ENCODE peak calls at places on chromosomes 13 and 19, in nine cellular contexts. H is GF-D8; Z is activated CD8-positive, alpha-beta memory T cell treated with anti-CD3 and anti-CD28 coated beads for 48 hours; D is progenitor cell of endocrine pancreas; C is GM04504; U is heart left ventricle; I is effector CD4-positive, alpha-beta T cell; Q is fibroblast of pulmonary artery; M is upper lobe of left lung. J is an unnamed sample.

GRCh38 chr19:15256708-15257331 is 24.6 kb upstream of the EPHX3 start:
- DNase-seq in H (no peak), Z (no peak), D (no peak), C (no peak), U (no peak), I (no peak), Q (no peak), M (no peak), J (no peak)

GRCh38 chr13:87792878-87793277 is 121.7 kb downstream of the SLITRK5 start:
- DNase-seq in H (no peak), Z (no peak), D (no peak), C (no peak), U (no peak), I (no peak), Q (no peak), M (peak; percentile 5), J (no peak)

GRCh38 chr19:11377237-11377636 is 2.8 kb downstream of the SWSAP1 start:
- DNase-seq in H (peak; percentile 23), Z (no peak), D (no peak), C (peak; percentile 81), U (no peak), I (no peak), Q (peak; percentile 79), M (no peak), J (no peak)

GRCh38 chr19:29019403-29019802 is 193.5 kb downstream of the UQCRFS1 start:
- DNase-seq in H (no peak), Z (no peak), D (no peak), C (no peak), U (no peak), I (no peak), Q (no peak), M (no peak), J (no peak)

GRCh38 chr13:48487968-48488367 is 44.9 kb downstream of the RCBTB2 start:
- DNase-seq in H (no peak), Z (no peak), D (no peak), C (no peak), U (no peak), I (no peak), Q (no peak), M (no peak), J (no peak)

GRCh38 chr19:8399681-8400188 is 9.6 kb downstream of the RAB11B start:
- DNase-seq in H (no peak), Z (no peak), D (no peak), C (no peak), U (no peak), I (no peak), Q (no peak), M (peak; percentile 79), J (no peak)

GRCh38 chr19:42529248-42529764 is 1.0 kb upstream of the CEACAM1 start:
- DNase-seq in H (no peak), Z (peak; percentile 68), D (peak; percentile 63), C (peak; percentile 24), U (peak; percentile 30), I (peak; percentile 56), Q (peak; percentile 73), M (peak; percentile 63), J (peak; percentile 74)

GRCh38 chr13:20684535-20684934 is 19.0 kb upstream of the IL17D start:
- DNase-seq in H (no peak), Z (no peak), D (no peak), C (no peak), U (no peak), I (no peak), Q (peak; percentile 61), M (peak; percentile 47), J (no peak)

GRCh38 chr19:21698215-21698614 is 69.2 kb downstream of the ZNF100 start:
- DNase-seq in H (peak; percentile 5), Z (no peak), D (no peak), C (peak; percentile 5), U (no peak), I (no peak), Q (peak; percentile 29), M (no peak), J (no peak)

GRCh38 chr13:34340534-34340933 is 522.6 kb downstream of the RFC3 start:
- DNase-seq in H (no peak), Z (no peak), D (no peak), C (no peak), U (no peak), I (no peak), Q (peak; percentile 57), M (no peak), J (no peak)

GRCh38 chr19:7673995-7674667 is 2.8 kb upstream of the MCEMP1 start:
- DNase-seq in H (peak; percentile 99), Z (no peak), D (no peak), C (peak; percentile 46), U (peak; percentile 61), I (no peak), Q (peak; percentile 55), M (peak; percentile 68), J (peak; percentile 23)

GRCh38 chr19:15381864-15382263 is 2.3 kb upstream of the AKAP8 start:
- DNase-seq in H (no peak), Z (no peak), D (no peak), C (no peak), U (no peak), I (no peak), Q (no peak), M (no peak), J (no peak)

GRCh38 chr13:83007226-83007625 is 875.0 kb downstream of the SLITRK1 start:
- DNase-seq in H (peak; percentile 67), Z (no peak), D (no peak), C (no peak), U (no peak), I (no peak), Q (no peak), M (no peak), J (no peak)

GRCh38 chr13:21987793-21988192 is 316.9 kb downstream of the FGF9 start:
- DNase-seq in H (no peak), Z (no peak), D (no peak), C (no peak), U (no peak), I (no peak), Q (no peak), M (no peak), J (no peak)

GRCh38 chr19:46932346-46932745 is 71.5 kb downstream of the ARHGAP35 start:
- DNase-seq in H (no peak), Z (no peak), D (no peak), C (no peak), U (no peak), I (no peak), Q (peak; percentile 46), M (no peak), J (no peak)

GRCh38 chr19:1266818-1267440 is 2.2 kb upstream of the CIRBP start:
- DNase-seq in H (no peak), Z (no peak), D (peak; percentile 82), C (no peak), U (peak; percentile 80), I (peak; percentile 62), Q (peak; percentile 58), M (peak; percentile 98), J (peak; percentile 86)

GRCh38 chr19:18543814-18544475 is 572 bp upstream of the FKBP8 start:
- DNase-seq in H (peak; percentile 52), Z (peak; percentile 28), D (no peak), C (peak; percentile 48), U (peak; percentile 25), I (peak; percentile 70), Q (peak; percentile 67), M (no peak), J (peak; percentile 88)

GRCh38 chr19:6236310-6237291 is 43.2 kb downstream of the MLLT1 start:
- DNase-seq in H (no peak), Z (no peak), D (no peak), C (no peak), U (no peak), I (no peak), Q (no peak), M (peak; percentile 91), J (no peak)

GRCh38 chr19:55426042-55426441 is 17.1 kb downstream of the SHISA7 start:
- DNase-seq in H (no peak), Z (no peak), D (no peak), C (no peak), U (no peak), I (no peak), Q (no peak), M (no peak), J (no peak)

GRCh38 chr19:23665651-23666410 is 21.2 kb downstream of the ZNF675 start:
- DNase-seq in H (no peak), Z (no peak), D (no peak), C (no peak), U (no peak), I (no peak), Q (no peak), M (no peak), J (no peak)

GRCh38 chr19:42023121-42023942 is 29.3 kb upstream of the ATP1A3 start:
- DNase-seq in H (no peak), Z (no peak), D (no peak), C (no peak), U (no peak), I (no peak), Q (peak; percentile 3), M (peak; percentile 70), J (peak; percentile 34)

GRCh38 chr19:37981785-37982475 is 74.9 kb downstream of the SIPA1L3 start:
- DNase-seq in H (no peak), Z (no peak), D (no peak), C (no peak), U (no peak), I (no peak), Q (no peak), M (no peak), J (no peak)

GRCh38 chr13:84645196-84646071 is 763.2 kb upstream of the SLITRK1 start:
- DNase-seq in H (no peak), Z (no peak), D (no peak), C (no peak), U (no peak), I (no peak), Q (peak; percentile 37), M (no peak), J (no peak)

GRCh38 chr13:32751340-32751739 is 165.1 kb downstream of the PDS5B start:
- DNase-seq in H (no peak), Z (no peak), D (no peak), C (no peak), U (no peak), I (no peak), Q (no peak), M (no peak), J (no peak)

GRCh38 chr19:35080613-35081170 is 34.9 kb upstream of the FXYD3 start:
- DNase-seq in H (no peak), Z (no peak), D (no peak), C (no peak), U (no peak), I (no peak), Q (no peak), M (peak; percentile 58), J (no peak)

GRCh38 chr19:6849876-6850275 is 37.5 kb upstream of the ADGRE1 start:
- DNase-seq in H (no peak), Z (no peak), D (no peak), C (no peak), U (no peak), I (no peak), Q (peak; percentile 10), M (no peak), J (no peak)

GRCh38 chr19:18097993-18098890 is 664 bp downstream of the MAST3 start:
- DNase-seq in H (no peak), Z (no peak), D (no peak), C (no peak), U (no peak), I (no peak), Q (no peak), M (no peak), J (no peak)

GRCh38 chr13:40483601-40484000 is 182.8 kb downstream of the FOXO1 start:
- DNase-seq in H (no peak), Z (no peak), D (no peak), C (no peak), U (peak; percentile 51), I (no peak), Q (no peak), M (peak; percentile 63), J (no peak)

GRCh38 chr19:55165952-55166529 is 372 bp downstream of the DNAAF3 start:
- DNase-seq in H (peak; percentile 50), Z (no peak), D (peak; percentile 73), C (peak; percentile 45), U (peak; percentile 72), I (peak; percentile 27), Q (peak; percentile 84), M (peak; percentile 86), J (peak; percentile 62)

GRCh38 chr13:110250258-110250891 is 56.6 kb downstream of the COL4A1 start:
- DNase-seq in H (no peak), Z (no peak), D (no peak), C (peak; percentile 64), U (peak; percentile 69), I (no peak), Q (peak; percentile 91), M (peak; percentile 39), J (no peak)

J was measured in activated naive CD4-positive, alpha-beta T cell treated with anti-CD3 and anti-CD28 coated beads, Interleukin-2, amount 50 U/mL, for 72 hours.